ENCODE peak calls at places on chromosomes 16 and 17, in nine cellular contexts. R, D, M, C, Y, X, E, A and V are unnamed samples.

GRCh38 chr17:59353936-59354755 is 22.7 kb downstream of the YPEL2 start:
- DNase-seq in R (no peak), D (no peak), M (no peak), C (no peak), Y (no peak), X (no peak), E (peak), A (no peak), V (no peak)

GRCh38 chr16:81873843-81874752 is 95.0 kb downstream of the PLCG2 start:
- DNase-seq in R (peak), D (no peak), M (peak), C (no peak), Y (no peak), X (peak), E (peak), A (peak), V (no peak)

GRCh38 chr17:1197781-1198490 is 18.2 kb upstream of the ABR start:
- DNase-seq in R (no peak), D (peak), M (no peak), C (no peak), Y (no peak), X (no peak), E (no peak), A (no peak), V (no peak)

GRCh38 chr17:78040561-78041400 is 82.3 kb downstream of the TNRC6C start:
- DNase-seq in R (no peak), D (peak), M (peak), C (peak), Y (peak), X (peak), E (peak), A (peak), V (peak)

GRCh38 chr17:30858556-30859250 is 26.9 kb downstream of the ATAD5 start:
- DNase-seq in R (no peak), D (no peak), M (no peak), C (no peak), Y (no peak), X (no peak), E (no peak), A (peak), V (no peak)

GRCh38 chr17:59456923-59457615 is 108.3 kb upstream of the DHX40 start:
- DNase-seq in R (no peak), D (no peak), M (no peak), C (no peak), Y (no peak), X (no peak), E (no peak), A (no peak), V (no peak)

GRCh38 chr17:83181991-83182619 is 102.7 kb downstream of the METRNL start:
- DNase-seq in R (no peak), D (no peak), M (no peak), C (no peak), Y (no peak), X (no peak), E (no peak), A (no peak), V (no peak)

GRCh38 chr16:86031141-86031678 is 132.2 kb downstream of the IRF8 start:
- DNase-seq in R (no peak), D (no peak), M (no peak), C (no peak), Y (no peak), X (no peak), E (no peak), A (no peak), V (no peak)

GRCh38 chr17:80424878-80425765 is 10.2 kb downstream of the ENDOV start:
- DNase-seq in R (no peak), D (no peak), M (no peak), C (no peak), Y (no peak), X (no peak), E (no peak), A (no peak), V (no peak)

GRCh38 chr17:80376531-80376930 is 38.4 kb upstream of the ENDOV start:
- DNase-seq in R (no peak), D (no peak), M (no peak), C (no peak), Y (no peak), X (no peak), E (no peak), A (no peak), V (no peak)

GRCh38 chr17:41518789-41519449 is at the start of gene KRT15:
- DNase-seq in R (no peak), D (no peak), M (peak), C (peak), Y (no peak), X (no peak), E (peak), A (peak), V (no peak)

GRCh38 chr17:54944796-54945195 is 23.7 kb downstream of the COX11 start:
- DNase-seq in R (no peak), D (no peak), M (no peak), C (no peak), Y (no peak), X (no peak), E (no peak), A (peak), V (no peak)

GRCh38 chr17:52027620-52028019 is 130.9 kb downstream of the CA10 start:
- DNase-seq in R (no peak), D (no peak), M (peak), C (no peak), Y (no peak), X (no peak), E (no peak), A (peak), V (no peak)

GRCh38 chr16:20889625-20890275 is 10.4 kb downstream of the DCUN1D3 start:
- DNase-seq in R (no peak), D (no peak), M (no peak), C (no peak), Y (no peak), X (no peak), E (no peak), A (no peak), V (no peak)

GRCh38 chr17:75105269-75106080 is 4.3 kb upstream of the ARMC7 start:
- DNase-seq in R (no peak), D (no peak), M (peak), C (peak), Y (peak), X (peak), E (peak), A (peak), V (peak)

GRCh38 chr16:57979006-57979585 is 8.2 kb upstream of the CNGB1 start:
- DNase-seq in R (no peak), D (no peak), M (no peak), C (no peak), Y (no peak), X (no peak), E (no peak), A (no peak), V (no peak)

GRCh38 chr16:67675579-67675935 is 8.9 kb downstream of the C16orf86 start:
- DNase-seq in R (no peak), D (no peak), M (no peak), C (no peak), Y (no peak), X (no peak), E (no peak), A (no peak), V (no peak)

GRCh38 chr16:12339686-12340085 is 363.2 kb downstream of the SNX29 start:
- DNase-seq in R (no peak), D (no peak), M (no peak), C (no peak), Y (no peak), X (no peak), E (no peak), A (peak), V (no peak)

GRCh38 chr17:1160591-1161041 is 19.2 kb downstream of the ABR start:
- DNase-seq in R (no peak), D (no peak), M (no peak), C (no peak), Y (no peak), X (no peak), E (peak), A (no peak), V (no peak)

GRCh38 chr17:33922971-33923370 is 332.1 kb upstream of the CCL2 start:
- DNase-seq in R (no peak), D (no peak), M (no peak), C (no peak), Y (no peak), X (no peak), E (no peak), A (no peak), V (no peak)

GRCh38 chr16:81710596-81710995 is 68.5 kb upstream of the PLCG2 start:
- DNase-seq in R (no peak), D (no peak), M (no peak), C (no peak), Y (no peak), X (no peak), E (no peak), A (no peak), V (no peak)

GRCh38 chr17:75270218-75270965 is 639 bp downstream of the MIF4GD start:
- DNase-seq in R (peak), D (peak), M (peak), C (no peak), Y (peak), X (peak), E (peak), A (peak), V (no peak)

GRCh38 chr17:5237541-5238016 is 2.9 kb upstream of the SCIMP start:
- DNase-seq in R (no peak), D (no peak), M (peak), C (peak), Y (no peak), X (peak), E (no peak), A (peak), V (peak)

GRCh38 chr16:56910654-56911539 is 21.0 kb upstream of the HERPUD1 start:
- DNase-seq in R (no peak), D (peak), M (peak), C (no peak), Y (no peak), X (peak), E (no peak), A (peak), V (no peak)

GRCh38 chr17:50834786-50835562 is 412 bp upstream of the WFIKKN2 start:
- DNase-seq in R (no peak), D (no peak), M (no peak), C (no peak), Y (no peak), X (no peak), E (no peak), A (no peak), V (no peak)

GRCh38 chr17:63406689-63407330 is 39.3 kb downstream of the CYB561 start:
- DNase-seq in R (peak), D (peak), M (peak), C (peak), Y (peak), X (peak), E (peak), A (peak), V (peak)

GRCh38 chr17:1907818-1908698 is 78.3 kb downstream of the RPA1 start:
- DNase-seq in R (no peak), D (no peak), M (peak), C (no peak), Y (no peak), X (no peak), E (no peak), A (peak), V (no peak)

GRCh38 chr16:89557936-89558490 is 2.5 kb upstream of the RPL13 start:
- DNase-seq in R (no peak), D (no peak), M (no peak), C (no peak), Y (no peak), X (no peak), E (no peak), A (no peak), V (no peak)